ENCODE peak calls at places on chromosomes 12 and 14, in ten cellular contexts. One of them, this sample, is unnamed.

GRCh38 chr12:116104167-116104750 is 173.2 kb downstream of the MED13L start:
- DNase-seq in COR-L47: no peak
- DNase-seq in activated naive CD4-positive, alpha-beta T cell treated with Interleukin-2 at 50 U/mL for 16 hours: no peak
- DNase-seq in iris pigment epithelial cell: no peak
- DNase-seq in progenitor cell of endocrine pancreas: no peak
- DNase-seq in fibroblast of the aortic adventitia: no peak
- DNase-seq in HT1080: no peak
- DNase-seq in Right ventricle myocardium superior: no peak
- DNase-seq in K562: no peak
- DNase-seq in stimulated activated CD4-positive, alpha-beta T cell treated with anti-CD3 and anti-CD28 coated beads, Interleukin-1b, Interleukin-23, amount 100 ng/mL, for 1 hour: no peak
- DNase-seq in this sample: no peak

GRCh38 chr12:124713436-124714082 is 146.1 kb upstream of the NCOR2 start:
- DNase-seq in COR-L47: no peak
- DNase-seq in activated naive CD4-positive, alpha-beta T cell treated with Interleukin-2 at 50 U/mL for 16 hours: peak; percentile 55
- DNase-seq in iris pigment epithelial cell: peak; percentile 97
- DNase-seq in progenitor cell of endocrine pancreas: no peak
- DNase-seq in fibroblast of the aortic adventitia: peak; percentile 92
- DNase-seq in HT1080: peak; percentile 61
- DNase-seq in Right ventricle myocardium superior: no peak
- DNase-seq in K562: no peak
- DNase-seq in stimulated activated CD4-positive, alpha-beta T cell treated with anti-CD3 and anti-CD28 coated beads, Interleukin-1b, Interleukin-23, amount 100 ng/mL, for 1 hour: peak; percentile 28
- DNase-seq in this sample: no peak

GRCh38 chr14:29927596-29928341 is at the start of gene PRKD1:
- DNase-seq in COR-L47: peak; percentile 58
- DNase-seq in activated naive CD4-positive, alpha-beta T cell treated with Interleukin-2 at 50 U/mL for 16 hours: no peak
- DNase-seq in iris pigment epithelial cell: peak; percentile 67
- DNase-seq in progenitor cell of endocrine pancreas: peak; percentile 63
- DNase-seq in fibroblast of the aortic adventitia: peak; percentile 68
- DNase-seq in HT1080: peak; percentile 25
- DNase-seq in Right ventricle myocardium superior: peak; percentile 74
- DNase-seq in K562: peak; percentile 71
- DNase-seq in stimulated activated CD4-positive, alpha-beta T cell treated with anti-CD3 and anti-CD28 coated beads, Interleukin-1b, Interleukin-23, amount 100 ng/mL, for 1 hour: no peak
- DNase-seq in this sample: peak; percentile 86

GRCh38 chr14:33839193-33840076 is 111.4 kb downstream of the EGLN3 start:
- DNase-seq in COR-L47: peak; percentile 67
- DNase-seq in activated naive CD4-positive, alpha-beta T cell treated with Interleukin-2 at 50 U/mL for 16 hours: peak; percentile 58
- DNase-seq in iris pigment epithelial cell: peak; percentile 48
- DNase-seq in progenitor cell of endocrine pancreas: peak; percentile 24
- DNase-seq in fibroblast of the aortic adventitia: peak; percentile 62
- DNase-seq in HT1080: no peak
- DNase-seq in Right ventricle myocardium superior: peak; percentile 46
- DNase-seq in K562: peak; percentile 43
- DNase-seq in stimulated activated CD4-positive, alpha-beta T cell treated with anti-CD3 and anti-CD28 coated beads, Interleukin-1b, Interleukin-23, amount 100 ng/mL, for 1 hour: no peak
- DNase-seq in this sample: no peak

GRCh38 chr12:108576660-108577234 is 14.4 kb downstream of the ISCU start:
- DNase-seq in COR-L47: no peak
- DNase-seq in activated naive CD4-positive, alpha-beta T cell treated with Interleukin-2 at 50 U/mL for 16 hours: no peak
- DNase-seq in iris pigment epithelial cell: no peak
- DNase-seq in progenitor cell of endocrine pancreas: no peak
- DNase-seq in fibroblast of the aortic adventitia: peak; percentile 32
- DNase-seq in HT1080: no peak
- DNase-seq in Right ventricle myocardium superior: no peak
- DNase-seq in K562: no peak
- DNase-seq in stimulated activated CD4-positive, alpha-beta T cell treated with anti-CD3 and anti-CD28 coated beads, Interleukin-1b, Interleukin-23, amount 100 ng/mL, for 1 hour: no peak
- DNase-seq in this sample: peak; percentile 52

GRCh38 chr12:14961466-14962155 is at the start of gene ARHGDIB:
- DNase-seq in COR-L47: no peak
- DNase-seq in activated naive CD4-positive, alpha-beta T cell treated with Interleukin-2 at 50 U/mL for 16 hours: peak; percentile 70
- DNase-seq in iris pigment epithelial cell: peak; percentile 44
- DNase-seq in progenitor cell of endocrine pancreas: no peak
- DNase-seq in fibroblast of the aortic adventitia: no peak
- DNase-seq in HT1080: peak; percentile 65
- DNase-seq in Right ventricle myocardium superior: peak; percentile 59
- DNase-seq in K562: no peak
- DNase-seq in stimulated activated CD4-positive, alpha-beta T cell treated with anti-CD3 and anti-CD28 coated beads, Interleukin-1b, Interleukin-23, amount 100 ng/mL, for 1 hour: no peak
- DNase-seq in this sample: no peak

GRCh38 chr12:111842556-111843396 is 748 bp downstream of the MAPKAPK5 start:
- DNase-seq in COR-L47: no peak
- DNase-seq in activated naive CD4-positive, alpha-beta T cell treated with Interleukin-2 at 50 U/mL for 16 hours: peak; percentile 52
- DNase-seq in iris pigment epithelial cell: peak; percentile 16
- DNase-seq in progenitor cell of endocrine pancreas: peak; percentile 13
- DNase-seq in fibroblast of the aortic adventitia: peak; percentile 13
- DNase-seq in HT1080: peak; percentile 5
- DNase-seq in Right ventricle myocardium superior: no peak
- DNase-seq in K562: no peak
- DNase-seq in stimulated activated CD4-positive, alpha-beta T cell treated with anti-CD3 and anti-CD28 coated beads, Interleukin-1b, Interleukin-23, amount 100 ng/mL, for 1 hour: no peak
- DNase-seq in this sample: peak; percentile 83

GRCh38 chr14:36905272-36906046 is 243.8 kb downstream of the PAX9 start:
- DNase-seq in COR-L47: no peak
- DNase-seq in activated naive CD4-positive, alpha-beta T cell treated with Interleukin-2 at 50 U/mL for 16 hours: no peak
- DNase-seq in iris pigment epithelial cell: no peak
- DNase-seq in progenitor cell of endocrine pancreas: no peak
- DNase-seq in fibroblast of the aortic adventitia: no peak
- DNase-seq in HT1080: no peak
- DNase-seq in Right ventricle myocardium superior: no peak
- DNase-seq in K562: no peak
- DNase-seq in stimulated activated CD4-positive, alpha-beta T cell treated with anti-CD3 and anti-CD28 coated beads, Interleukin-1b, Interleukin-23, amount 100 ng/mL, for 1 hour: no peak
- DNase-seq in this sample: no peak

GRCh38 chr12:4450551-4451112 is 5.0 kb upstream of the FGF6 start:
- DNase-seq in COR-L47: no peak
- DNase-seq in activated naive CD4-positive, alpha-beta T cell treated with Interleukin-2 at 50 U/mL for 16 hours: no peak
- DNase-seq in iris pigment epithelial cell: no peak
- DNase-seq in progenitor cell of endocrine pancreas: no peak
- DNase-seq in fibroblast of the aortic adventitia: no peak
- DNase-seq in HT1080: peak; percentile 3
- DNase-seq in Right ventricle myocardium superior: no peak
- DNase-seq in K562: no peak
- DNase-seq in stimulated activated CD4-positive, alpha-beta T cell treated with anti-CD3 and anti-CD28 coated beads, Interleukin-1b, Interleukin-23, amount 100 ng/mL, for 1 hour: no peak
- DNase-seq in this sample: no peak

GRCh38 chr12:6821271-6821673 is 349 bp upstream of the GPR162 start:
- DNase-seq in COR-L47: peak; percentile 29
- DNase-seq in activated naive CD4-positive, alpha-beta T cell treated with Interleukin-2 at 50 U/mL for 16 hours: no peak
- DNase-seq in iris pigment epithelial cell: peak; percentile 76
- DNase-seq in progenitor cell of endocrine pancreas: no peak
- DNase-seq in fibroblast of the aortic adventitia: peak; percentile 66
- DNase-seq in HT1080: peak; percentile 66
- DNase-seq in Right ventricle myocardium superior: peak; percentile 86
- DNase-seq in K562: no peak
- DNase-seq in stimulated activated CD4-positive, alpha-beta T cell treated with anti-CD3 and anti-CD28 coated beads, Interleukin-1b, Interleukin-23, amount 100 ng/mL, for 1 hour: no peak
- DNase-seq in this sample: peak; percentile 91

GRCh38 chr12:108689314-108690190 is 41.8 kb downstream of the CORO1C start:
- DNase-seq in COR-L47: peak; percentile 27
- DNase-seq in activated naive CD4-positive, alpha-beta T cell treated with Interleukin-2 at 50 U/mL for 16 hours: peak; percentile 41
- DNase-seq in iris pigment epithelial cell: peak; percentile 62
- DNase-seq in progenitor cell of endocrine pancreas: no peak
- DNase-seq in fibroblast of the aortic adventitia: peak; percentile 59
- DNase-seq in HT1080: peak; percentile 80
- DNase-seq in Right ventricle myocardium superior: no peak
- DNase-seq in K562: peak; percentile 64
- DNase-seq in stimulated activated CD4-positive, alpha-beta T cell treated with anti-CD3 and anti-CD28 coated beads, Interleukin-1b, Interleukin-23, amount 100 ng/mL, for 1 hour: no peak
- DNase-seq in this sample: no peak

GRCh38 chr14:100668352-100668751 is 58.3 kb upstream of the DLK1 start:
- DNase-seq in COR-L47: no peak
- DNase-seq in activated naive CD4-positive, alpha-beta T cell treated with Interleukin-2 at 50 U/mL for 16 hours: no peak
- DNase-seq in iris pigment epithelial cell: no peak
- DNase-seq in progenitor cell of endocrine pancreas: no peak
- DNase-seq in fibroblast of the aortic adventitia: no peak
- DNase-seq in HT1080: no peak
- DNase-seq in Right ventricle myocardium superior: no peak
- DNase-seq in K562: no peak
- DNase-seq in stimulated activated CD4-positive, alpha-beta T cell treated with anti-CD3 and anti-CD28 coated beads, Interleukin-1b, Interleukin-23, amount 100 ng/mL, for 1 hour: no peak
- DNase-seq in this sample: no peak

GRCh38 chr14:66379116-66379515 is 107.1 kb upstream of the CCDC196 start:
- DNase-seq in COR-L47: no peak
- DNase-seq in activated naive CD4-positive, alpha-beta T cell treated with Interleukin-2 at 50 U/mL for 16 hours: no peak
- DNase-seq in iris pigment epithelial cell: peak; percentile 3
- DNase-seq in progenitor cell of endocrine pancreas: no peak
- DNase-seq in fibroblast of the aortic adventitia: peak; percentile 68
- DNase-seq in HT1080: no peak
- DNase-seq in Right ventricle myocardium superior: peak; percentile 49
- DNase-seq in K562: no peak
- DNase-seq in stimulated activated CD4-positive, alpha-beta T cell treated with anti-CD3 and anti-CD28 coated beads, Interleukin-1b, Interleukin-23, amount 100 ng/mL, for 1 hour: no peak
- DNase-seq in this sample: no peak

GRCh38 chr14:32078030-32078793 is 1.1 kb downstream of the ARHGAP5 start:
- DNase-seq in COR-L47: peak; percentile 19
- DNase-seq in activated naive CD4-positive, alpha-beta T cell treated with Interleukin-2 at 50 U/mL for 16 hours: no peak
- DNase-seq in iris pigment epithelial cell: peak; percentile 51
- DNase-seq in progenitor cell of endocrine pancreas: no peak
- DNase-seq in fibroblast of the aortic adventitia: peak; percentile 51
- DNase-seq in HT1080: peak; percentile 44
- DNase-seq in Right ventricle myocardium superior: peak; percentile 48
- DNase-seq in K562: peak; percentile 18
- DNase-seq in stimulated activated CD4-positive, alpha-beta T cell treated with anti-CD3 and anti-CD28 coated beads, Interleukin-1b, Interleukin-23, amount 100 ng/mL, for 1 hour: no peak
- DNase-seq in this sample: no peak

GRCh38 chr14:81091139-81091538 is 129.6 kb downstream of the GTF2A1 start:
- DNase-seq in COR-L47: no peak
- DNase-seq in activated naive CD4-positive, alpha-beta T cell treated with Interleukin-2 at 50 U/mL for 16 hours: no peak
- DNase-seq in iris pigment epithelial cell: no peak
- DNase-seq in progenitor cell of endocrine pancreas: no peak
- DNase-seq in fibroblast of the aortic adventitia: no peak
- DNase-seq in HT1080: no peak
- DNase-seq in Right ventricle myocardium superior: no peak
- DNase-seq in K562: no peak
- DNase-seq in stimulated activated CD4-positive, alpha-beta T cell treated with anti-CD3 and anti-CD28 coated beads, Interleukin-1b, Interleukin-23, amount 100 ng/mL, for 1 hour: no peak
- DNase-seq in this sample: no peak

GRCh38 chr14:104557766-104558165 is 21.8 kb upstream of the C14orf180 start:
- DNase-seq in COR-L47: no peak
- DNase-seq in activated naive CD4-positive, alpha-beta T cell treated with Interleukin-2 at 50 U/mL for 16 hours: no peak
- DNase-seq in iris pigment epithelial cell: no peak
- DNase-seq in progenitor cell of endocrine pancreas: no peak
- DNase-seq in fibroblast of the aortic adventitia: no peak
- DNase-seq in HT1080: no peak
- DNase-seq in Right ventricle myocardium superior: peak; percentile 22
- DNase-seq in K562: no peak
- DNase-seq in stimulated activated CD4-positive, alpha-beta T cell treated with anti-CD3 and anti-CD28 coated beads, Interleukin-1b, Interleukin-23, amount 100 ng/mL, for 1 hour: no peak
- DNase-seq in this sample: peak; percentile 60

GRCh38 chr12:27332407-27333310 is at the start of gene BMAL2:
- DNase-seq in COR-L47: peak; percentile 36
- DNase-seq in activated naive CD4-positive, alpha-beta T cell treated with Interleukin-2 at 50 U/mL for 16 hours: peak; percentile 42
- DNase-seq in iris pigment epithelial cell: peak; percentile 48
- DNase-seq in progenitor cell of endocrine pancreas: peak; percentile 66
- DNase-seq in fibroblast of the aortic adventitia: peak; percentile 32
- DNase-seq in HT1080: peak; percentile 68
- DNase-seq in Right ventricle myocardium superior: peak; percentile 57
- DNase-seq in K562: peak; percentile 52
- DNase-seq in stimulated activated CD4-positive, alpha-beta T cell treated with anti-CD3 and anti-CD28 coated beads, Interleukin-1b, Interleukin-23, amount 100 ng/mL, for 1 hour: no peak
- DNase-seq in this sample: peak; percentile 84

GRCh38 chr14:77862154-77862783 is 62.4 kb downstream of the ADCK1 start:
- DNase-seq in COR-L47: peak; percentile 51
- DNase-seq in activated naive CD4-positive, alpha-beta T cell treated with Interleukin-2 at 50 U/mL for 16 hours: peak; percentile 75
- DNase-seq in iris pigment epithelial cell: peak; percentile 47
- DNase-seq in progenitor cell of endocrine pancreas: peak; percentile 89
- DNase-seq in fibroblast of the aortic adventitia: peak; percentile 69
- DNase-seq in HT1080: peak; percentile 45
- DNase-seq in Right ventricle myocardium superior: peak; percentile 85
- DNase-seq in K562: peak; percentile 76
- DNase-seq in stimulated activated CD4-positive, alpha-beta T cell treated with anti-CD3 and anti-CD28 coated beads, Interleukin-1b, Interleukin-23, amount 100 ng/mL, for 1 hour: peak; percentile 62
- DNase-seq in this sample: peak; percentile 92

GRCh38 chr14:70714055-70714550 is 72.4 kb downstream of the TTC9 start:
- DNase-seq in COR-L47: peak; percentile 50
- DNase-seq in activated naive CD4-positive, alpha-beta T cell treated with Interleukin-2 at 50 U/mL for 16 hours: peak; percentile 20
- DNase-seq in iris pigment epithelial cell: peak; percentile 48
- DNase-seq in progenitor cell of endocrine pancreas: peak; percentile 34
- DNase-seq in fibroblast of the aortic adventitia: peak; percentile 78
- DNase-seq in HT1080: peak; percentile 83
- DNase-seq in Right ventricle myocardium superior: no peak
- DNase-seq in K562: peak; percentile 19
- DNase-seq in stimulated activated CD4-positive, alpha-beta T cell treated with anti-CD3 and anti-CD28 coated beads, Interleukin-1b, Interleukin-23, amount 100 ng/mL, for 1 hour: peak; percentile 6
- DNase-seq in this sample: no peak

GRCh38 chr14:32201816-32202467 is at the start of gene RNU6-7:
- DNase-seq in COR-L47: no peak
- DNase-seq in activated naive CD4-positive, alpha-beta T cell treated with Interleukin-2 at 50 U/mL for 16 hours: peak; percentile 38
- DNase-seq in iris pigment epithelial cell: no peak
- DNase-seq in progenitor cell of endocrine pancreas: peak; percentile 14
- DNase-seq in fibroblast of the aortic adventitia: peak; percentile 28
- DNase-seq in HT1080: peak; percentile 73
- DNase-seq in Right ventricle myocardium superior: no peak
- DNase-seq in K562: no peak
- DNase-seq in stimulated activated CD4-positive, alpha-beta T cell treated with anti-CD3 and anti-CD28 coated beads, Interleukin-1b, Interleukin-23, amount 100 ng/mL, for 1 hour: peak; percentile 39
- DNase-seq in this sample: no peak

GRCh38 chr12:95240556-95240955 is 22.9 kb downstream of the VEZT start:
- DNase-seq in COR-L47: no peak
- DNase-seq in activated naive CD4-positive, alpha-beta T cell treated with Interleukin-2 at 50 U/mL for 16 hours: no peak
- DNase-seq in iris pigment epithelial cell: no peak
- DNase-seq in progenitor cell of endocrine pancreas: no peak
- DNase-seq in fibroblast of the aortic adventitia: no peak
- DNase-seq in HT1080: no peak
- DNase-seq in Right ventricle myocardium superior: no peak
- DNase-seq in K562: no peak
- DNase-seq in stimulated activated CD4-positive, alpha-beta T cell treated with anti-CD3 and anti-CD28 coated beads, Interleukin-1b, Interleukin-23, amount 100 ng/mL, for 1 hour: no peak
- DNase-seq in this sample: no peak

GRCh38 chr12:104063712-104064030 is 660 bp upstream of the HCFC2 start:
- DNase-seq in COR-L47: peak; percentile 18
- DNase-seq in activated naive CD4-positive, alpha-beta T cell treated with Interleukin-2 at 50 U/mL for 16 hours: no peak
- DNase-seq in iris pigment epithelial cell: peak; percentile 65
- DNase-seq in progenitor cell of endocrine pancreas: no peak
- DNase-seq in fibroblast of the aortic adventitia: peak; percentile 60
- DNase-seq in HT1080: no peak
- DNase-seq in Right ventricle myocardium superior: no peak
- DNase-seq in K562: no peak
- DNase-seq in stimulated activated CD4-positive, alpha-beta T cell treated with anti-CD3 and anti-CD28 coated beads, Interleukin-1b, Interleukin-23, amount 100 ng/mL, for 1 hour: no peak
- DNase-seq in this sample: no peak

GRCh38 chr12:52082026-52082667 is 2.6 kb downstream of the SMIM41 start:
- DNase-seq in COR-L47: no peak
- DNase-seq in activated naive CD4-positive, alpha-beta T cell treated with Interleukin-2 at 50 U/mL for 16 hours: no peak
- DNase-seq in iris pigment epithelial cell: no peak
- DNase-seq in progenitor cell of endocrine pancreas: no peak
- DNase-seq in fibroblast of the aortic adventitia: peak; percentile 79
- DNase-seq in HT1080: no peak
- DNase-seq in Right ventricle myocardium superior: no peak
- DNase-seq in K562: no peak
- DNase-seq in stimulated activated CD4-positive, alpha-beta T cell treated with anti-CD3 and anti-CD28 coated beads, Interleukin-1b, Interleukin-23, amount 100 ng/mL, for 1 hour: no peak
- DNase-seq in this sample: no peak

GRCh38 chr12:46210835-46211439 is 57.9 kb downstream of the SLC38A1 start:
- DNase-seq in COR-L47: no peak
- DNase-seq in activated naive CD4-positive, alpha-beta T cell treated with Interleukin-2 at 50 U/mL for 16 hours: no peak
- DNase-seq in iris pigment epithelial cell: no peak
- DNase-seq in progenitor cell of endocrine pancreas: no peak
- DNase-seq in fibroblast of the aortic adventitia: no peak
- DNase-seq in HT1080: no peak
- DNase-seq in Right ventricle myocardium superior: no peak
- DNase-seq in K562: no peak
- DNase-seq in stimulated activated CD4-positive, alpha-beta T cell treated with anti-CD3 and anti-CD28 coated beads, Interleukin-1b, Interleukin-23, amount 100 ng/mL, for 1 hour: no peak
- DNase-seq in this sample: no peak

GRCh38 chr12:9794484-9795063 is 32.7 kb upstream of the KLRF1 start:
- DNase-seq in COR-L47: no peak
- DNase-seq in activated naive CD4-positive, alpha-beta T cell treated with Interleukin-2 at 50 U/mL for 16 hours: no peak
- DNase-seq in iris pigment epithelial cell: peak; percentile 20
- DNase-seq in progenitor cell of endocrine pancreas: no peak
- DNase-seq in fibroblast of the aortic adventitia: no peak
- DNase-seq in HT1080: no peak
- DNase-seq in Right ventricle myocardium superior: no peak
- DNase-seq in K562: no peak
- DNase-seq in stimulated activated CD4-positive, alpha-beta T cell treated with anti-CD3 and anti-CD28 coated beads, Interleukin-1b, Interleukin-23, amount 100 ng/mL, for 1 hour: no peak
- DNase-seq in this sample: no peak

GRCh38 chr12:52232916-52233461 is at the start of gene KRT7:
- DNase-seq in COR-L47: no peak
- DNase-seq in activated naive CD4-positive, alpha-beta T cell treated with Interleukin-2 at 50 U/mL for 16 hours: no peak
- DNase-seq in iris pigment epithelial cell: peak; percentile 36
- DNase-seq in progenitor cell of endocrine pancreas: no peak
- DNase-seq in fibroblast of the aortic adventitia: no peak
- DNase-seq in HT1080: no peak
- DNase-seq in Right ventricle myocardium superior: no peak
- DNase-seq in K562: no peak
- DNase-seq in stimulated activated CD4-positive, alpha-beta T cell treated with anti-CD3 and anti-CD28 coated beads, Interleukin-1b, Interleukin-23, amount 100 ng/mL, for 1 hour: no peak
- DNase-seq in this sample: peak; percentile 80

GRCh38 chr12:65944637-65945036 is 120.4 kb downstream of the HMGA2 start:
- DNase-seq in COR-L47: no peak
- DNase-seq in activated naive CD4-positive, alpha-beta T cell treated with Interleukin-2 at 50 U/mL for 16 hours: no peak
- DNase-seq in iris pigment epithelial cell: no peak
- DNase-seq in progenitor cell of endocrine pancreas: no peak
- DNase-seq in fibroblast of the aortic adventitia: no peak
- DNase-seq in HT1080: no peak
- DNase-seq in Right ventricle myocardium superior: no peak
- DNase-seq in K562: no peak
- DNase-seq in stimulated activated CD4-positive, alpha-beta T cell treated with anti-CD3 and anti-CD28 coated beads, Interleukin-1b, Interleukin-23, amount 100 ng/mL, for 1 hour: no peak
- DNase-seq in this sample: no peak

GRCh38 chr14:92408186-92408585 is 85.2 kb downstream of the SLC24A4 start:
- DNase-seq in COR-L47: peak; percentile 99
- DNase-seq in activated naive CD4-positive, alpha-beta T cell treated with Interleukin-2 at 50 U/mL for 16 hours: no peak
- DNase-seq in iris pigment epithelial cell: peak; percentile 67
- DNase-seq in progenitor cell of endocrine pancreas: no peak
- DNase-seq in fibroblast of the aortic adventitia: peak; percentile 51
- DNase-seq in HT1080: no peak
- DNase-seq in Right ventricle myocardium superior: no peak
- DNase-seq in K562: no peak
- DNase-seq in stimulated activated CD4-positive, alpha-beta T cell treated with anti-CD3 and anti-CD28 coated beads, Interleukin-1b, Interleukin-23, amount 100 ng/mL, for 1 hour: no peak
- DNase-seq in this sample: no peak